ENCODE peak calls at places on chromosomes 6 and 20, in four cellular contexts. Y is H4, L is mesenchymal stem cell, K is fibroblast of the conjunctiva. C is an unnamed sample.
A peak's percentile ranks its signal among the peaks of the same experiment; 100 is the strongest.

GRCh38 chr6:102798631-102799030 is 1405.1 kb downstream of the GRIK2 start:
- DNase-seq in Y (peak; percentile 3), L (peak; percentile 5), K (no peak), C (no peak)

GRCh38 chr6:135251964-135252429 is 70.9 kb downstream of the MYB start:
- DNase-seq in Y (no peak), L (peak; percentile 69), K (no peak), C (no peak)

GRCh38 chr20:18224968-18225568 is 63.3 kb upstream of the ZNF133 start:
- DNase-seq in Y (peak; percentile 61), L (peak; percentile 54), K (peak; percentile 43), C (peak; percentile 59)

GRCh38 chr6:157223021-157223430 is 100.3 kb downstream of the TMEM242 start:
- DNase-seq in Y (no peak), L (no peak), K (no peak), C (peak; percentile 69)

GRCh38 chr6:1385129-1386042 is 4.0 kb upstream of the FOXF2 start:
- DNase-seq in Y (no peak), L (no peak), K (no peak), C (no peak)

GRCh38 chr6:113432729-113433505 is 424.2 kb upstream of the MARCKS start:
- DNase-seq in Y (no peak), L (no peak), K (no peak), C (no peak)

GRCh38 chr6:134379086-134379485 is 61.2 kb upstream of the SGK1 start:
- DNase-seq in Y (no peak), L (no peak), K (no peak), C (no peak)

GRCh38 chr6:100347901-100348550 is 116.7 kb downstream of the SIM1 start:
- DNase-seq in Y (peak; percentile 28), L (peak; percentile 70), K (no peak), C (no peak)

GRCh38 chr6:169851641-169852503 is 100.5 kb downstream of the ERMARD start:
- DNase-seq in Y (peak; percentile 84), L (peak; percentile 45), K (no peak), C (peak; percentile 55)

GRCh38 chr20:63258826-63259225 is 4.6 kb upstream of the NKAIN4 start:
- DNase-seq in Y (no peak), L (no peak), K (no peak), C (no peak)

GRCh38 chr6:44086931-44087574 is 40.2 kb downstream of the MRPL14 start:
- DNase-seq in Y (no peak), L (no peak), K (no peak), C (no peak)

GRCh38 chr20:1005452-1006027 is 3.4 kb upstream of the RSPO4 start:
- DNase-seq in Y (peak; percentile 52), L (no peak), K (no peak), C (no peak)

GRCh38 chr6:151400473-151400872 is 9.1 kb upstream of the ZBTB2 start:
- DNase-seq in Y (no peak), L (peak; percentile 29), K (no peak), C (no peak)